ENCODE peak calls at places on chromosome 3, in eight cellular contexts. W is nephron progenitor cell, X is cardiac fibroblast, I is tibial artery, Z is stomach, C is AG04450, J is Calu3, L is OCI-LY7. R is an unnamed sample.
A peak's percentile ranks its signal among the peaks of the same experiment; 100 is the strongest.

GRCh38 chr3:128624526-128625138 is 26.0 kb downstream of the RPN1 start:
- DNase-seq in W (no peak), I (no peak), X (peak; percentile 14), Z (no peak), J (no peak), C (no peak), L (no peak), R (no peak)

GRCh38 chr3:131755380-131755779 is 252.6 kb upstream of the MRPL3 start:
- DNase-seq in W (no peak), Z (no peak), J (no peak), L (no peak), I (no peak), X (no peak), C (no peak), R (no peak)

GRCh38 chr3:179599531-179599930 is 4.9 kb downstream of the MRPL47 start:
- DNase-seq in C (no peak), W (no peak), J (no peak), L (no peak), Z (no peak), I (no peak), X (no peak), R (no peak)

GRCh38 chr3:107124885-107125284 is 252.4 kb upstream of the CCDC54 start:
- DNase-seq in C (peak; percentile 55), L (no peak), Z (no peak), I (no peak), X (peak; percentile 76), J (no peak), W (no peak), R (no peak)

GRCh38 chr3:21750291-21750690 is 719 bp downstream of the ZNF385D start:
- DNase-seq in L (no peak), J (no peak), Z (no peak), C (no peak), W (no peak), X (peak; percentile 25), I (no peak), R (no peak)

GRCh38 chr3:106247902-106248684 is 379.3 kb upstream of the CBLB start:
- DNase-seq in X (no peak), L (no peak), J (no peak), C (no peak), I (no peak), Z (no peak), W (no peak), R (no peak)

GRCh38 chr3:162938073-162938472 is 1441.5 kb downstream of the OTOL1 start:
- DNase-seq in I (no peak), J (no peak), Z (no peak), W (no peak), C (no peak), L (no peak), X (no peak), R (no peak)

GRCh38 chr3:49017978-49018706 is at the start of gene DALRD3:
- DNase-seq in X (peak; percentile 59), I (peak; percentile 68), Z (peak; percentile 65), L (peak; percentile 85), C (no peak), J (peak; percentile 75), W (peak; percentile 70), R (peak; percentile 91)

GRCh38 chr3:42733501-42734262 is 31.1 kb upstream of the HHATL start:
- DNase-seq in L (no peak), J (no peak), I (no peak), X (no peak), C (no peak), W (no peak), Z (no peak), R (no peak)

GRCh38 chr3:15055019-15055557 is 10.0 kb downstream of the MRPS25 start:
- DNase-seq in J (no peak), Z (no peak), I (no peak), C (no peak), W (no peak), X (no peak), L (peak; percentile 29), R (peak; percentile 68)

GRCh38 chr3:8984512-8984911 is 21.2 kb upstream of the RAD18 start:
- DNase-seq in J (no peak), C (no peak), L (no peak), Z (no peak), W (no peak), X (no peak), I (no peak), R (no peak)

GRCh38 chr3:48406443-48407431 is 23.1 kb downstream of the PLXNB1 start:
- DNase-seq in Z (peak; percentile 11), W (no peak), X (no peak), C (no peak), J (no peak), I (peak; percentile 19), L (no peak), R (peak; percentile 11)

GRCh38 chr3:169347597-169347996 is 315.9 kb downstream of the MECOM start:
- DNase-seq in J (no peak), C (no peak), W (no peak), X (no peak), L (no peak), I (no peak), Z (no peak), R (no peak)

GRCh38 chr3:169342652-169343051 is 320.9 kb downstream of the MECOM start:
- DNase-seq in X (no peak), C (no peak), I (no peak), L (no peak), W (no peak), Z (no peak), J (no peak), R (no peak)

GRCh38 chr3:169348276-169348675 is 315.2 kb downstream of the MECOM start:
- DNase-seq in J (no peak), Z (no peak), L (no peak), X (no peak), W (no peak), C (no peak), I (no peak), R (no peak)

GRCh38 chr3:169344465-169344864 is 319.0 kb downstream of the MECOM start:
- DNase-seq in X (peak; percentile 34), J (no peak), Z (no peak), L (no peak), I (no peak), C (no peak), W (no peak), R (no peak)

DNA sequence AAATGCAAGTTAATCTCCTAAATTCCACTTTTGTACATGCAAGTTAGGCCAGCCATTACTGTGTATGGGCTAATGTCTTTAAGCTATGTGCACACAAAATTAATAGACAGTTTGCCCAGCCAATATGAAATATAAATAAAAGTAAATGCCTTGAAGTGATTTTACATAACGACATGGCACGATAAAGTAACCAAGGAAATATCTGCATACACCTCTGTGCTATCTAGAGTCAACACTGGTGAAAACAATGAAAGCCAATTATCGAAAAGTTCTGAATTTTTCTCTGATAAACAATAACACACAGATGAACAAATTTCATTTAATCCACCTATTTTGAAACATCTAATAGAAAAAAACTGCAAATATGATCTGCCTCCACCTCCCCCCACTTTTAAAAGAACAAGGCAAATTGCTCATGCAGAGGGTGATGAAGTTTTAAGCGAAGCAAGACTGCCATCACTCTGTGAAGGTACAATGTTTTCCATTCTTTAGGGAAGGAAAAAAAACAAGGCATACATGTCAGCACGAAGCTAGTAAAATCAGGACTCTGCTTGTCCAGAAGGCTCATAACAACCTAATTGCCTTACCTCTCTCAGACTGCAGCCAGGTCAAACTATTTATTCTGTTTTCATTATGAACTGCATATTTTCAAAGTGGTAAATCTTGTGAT is 317.7 kb downstream of the MECOM start:
- DNase-seq in C (no peak), Z (no peak), X (peak; percentile 40), L (no peak), J (peak; percentile 30), W (no peak), I (no peak), R (no peak)
- TF ChIP-seq CTCF in C (no peak), Z (no peak), X (no peak), L (no peak), J (no peak), W (no peak), I (no peak), R (no peak)

DNA sequence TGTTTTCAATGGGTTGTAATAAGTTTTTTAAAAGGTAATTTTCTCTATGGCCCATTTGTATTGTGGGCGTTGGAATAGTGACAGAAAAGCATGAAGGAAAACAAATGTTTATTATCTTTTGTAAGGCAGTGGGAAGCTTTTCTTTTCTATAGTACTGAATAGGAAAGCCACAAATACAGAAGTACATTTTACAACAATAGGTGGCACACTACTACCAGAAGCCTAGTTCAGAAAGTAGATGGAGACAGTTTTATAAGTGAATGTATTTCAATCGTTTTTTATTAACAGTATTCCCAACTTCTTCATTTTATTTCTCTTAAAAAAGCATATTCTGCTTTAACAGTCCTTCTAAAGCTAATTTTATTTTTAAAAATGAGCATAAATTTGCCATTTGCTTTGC is 296.7 kb downstream of the PTPRG start:
- DNase-seq in I (no peak), W (no peak), Z (no peak), L (no peak), J (no peak), X (peak; percentile 75), C (no peak), R (no peak)
- TF ChIP-seq CTCF in I (peak; percentile 40), W (peak; percentile 28), Z (no peak), L (peak; percentile 54), J (no peak), X (peak; percentile 48), C (peak; percentile 57), R (peak; percentile 22)

DNA sequence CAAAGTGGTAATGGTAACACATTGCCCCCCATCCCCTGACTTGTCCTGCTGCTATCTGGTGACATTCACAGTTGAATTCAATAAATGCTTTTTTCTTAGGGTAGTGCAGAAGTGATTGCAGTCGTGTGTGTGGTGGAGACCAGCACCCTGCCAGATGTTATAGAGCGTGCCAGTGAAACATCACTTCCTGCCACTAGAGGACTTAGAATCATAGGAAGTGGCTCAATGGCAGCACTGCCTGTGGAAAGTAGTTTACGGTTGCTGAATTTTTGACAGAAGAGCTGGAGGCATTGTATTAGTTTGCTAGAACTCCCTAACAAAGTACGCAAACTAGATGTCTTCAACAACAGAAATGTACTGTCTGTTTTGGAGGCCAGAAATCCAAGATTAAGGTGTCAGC is 37.4 kb upstream of the P2RY12 start:
- DNase-seq in X (no peak), Z (no peak), W (no peak), J (no peak), L (peak; percentile 35), C (no peak), I (no peak), R (no peak)
- TF ChIP-seq CTCF in X (no peak), Z (no peak), W (no peak), J (no peak), L (peak; percentile 57), C (no peak), I (no peak), R (no peak)

DNA sequence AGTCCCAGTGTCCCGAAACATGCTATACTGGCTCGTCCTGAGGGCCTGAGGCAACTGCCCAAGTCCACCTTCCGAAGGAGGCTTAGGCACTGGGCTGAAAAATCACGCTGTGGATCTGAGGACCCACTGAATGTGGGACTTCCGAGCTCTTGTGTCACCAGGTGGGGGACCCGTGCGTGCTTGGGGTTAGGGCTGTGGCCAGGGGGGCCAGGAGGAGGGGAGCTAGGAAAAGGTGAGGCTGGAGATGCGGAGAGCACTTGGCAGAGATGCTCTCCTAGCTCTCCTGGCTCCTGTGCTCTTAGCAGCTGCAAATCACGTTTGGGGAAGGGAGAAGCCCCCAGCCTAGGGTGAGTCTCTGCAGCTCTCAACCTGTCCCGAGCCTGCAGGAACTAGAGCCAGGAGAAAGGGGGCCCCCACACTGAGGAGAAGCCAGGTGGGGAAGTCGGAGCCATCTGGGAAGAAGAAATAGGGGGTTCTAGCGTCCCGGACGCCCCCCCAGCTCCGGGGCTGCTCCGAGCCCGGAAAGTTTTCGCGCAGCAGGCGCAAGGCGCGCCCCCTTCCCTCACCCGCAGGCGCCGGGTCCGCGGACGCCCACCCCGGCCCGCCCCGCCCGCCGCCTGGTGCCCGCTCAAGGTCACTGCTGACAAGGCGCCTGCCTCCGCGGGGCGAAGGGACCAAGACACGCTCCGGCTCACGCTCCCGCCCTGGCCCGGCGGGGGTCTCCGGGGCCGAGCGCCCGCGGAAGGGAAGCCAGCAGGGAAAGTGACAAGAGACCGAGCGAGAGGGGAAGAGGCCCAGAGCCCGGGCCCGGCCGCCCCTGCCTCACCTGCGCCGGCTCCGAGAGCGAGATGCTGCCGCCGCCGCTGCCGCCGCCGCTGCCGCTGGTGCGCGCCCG is 108.7 kb upstream of the SLC6A11 start:
- DNase-seq in I (no peak), W (peak; percentile 68), C (no peak), J (no peak), X (no peak), Z (no peak), L (no peak), R (peak; percentile 25)
- TF ChIP-seq CTCF in I (no peak), W (peak; percentile 37), C (no peak), J (no peak), X (no peak), Z (no peak), L (no peak), R (no peak)